ENCODE peak calls at places on chromosomes 13 and 19, in six cellular contexts. B is frontal cortex, S is NCI-H345, A is GM23248, T is NCI-H187 treated with DMSO at 0.1 percent for 48 hours, U is myocyte. D is an unnamed sample.

GRCh38 chr19:45884682-45885555 is 1.0 kb downstream of the IRF2BP1 start:
- DNase-seq in U (peak), A (peak), T (no peak), S (no peak), B (no peak), D (peak)

GRCh38 chr19:10975374-10976036 is 14.7 kb downstream of the SMARCA4 start:
- DNase-seq in T (no peak), U (peak), B (no peak), A (peak), S (no peak), D (no peak)

GRCh38 chr19:913080-913748 is at the start of gene R3HDM4:
- DNase-seq in T (no peak), S (peak), A (peak), B (peak), U (peak), D (peak)

GRCh38 chr13:109651854-109652253 is 134.5 kb downstream of the IRS2 start:
- DNase-seq in U (no peak), S (no peak), A (no peak), T (no peak), B (no peak), D (no peak)

GRCh38 chr19:17234911-17235617 is 9.0 kb downstream of the OCEL1 start:
- DNase-seq in B (peak), A (peak), U (no peak), T (no peak), S (peak), D (no peak)

GRCh38 chr13:28710161-28710560 is 8.6 kb downstream of the SLC46A3 start:
- DNase-seq in B (no peak), S (no peak), A (no peak), T (no peak), U (no peak), D (no peak)

GRCh38 chr19:17052439-17052838 is 22.8 kb downstream of the HAUS8 start:
- DNase-seq in B (peak), S (no peak), A (peak), T (no peak), U (peak), D (peak)

GRCh38 chr19:34994643-34995471 is 5.3 kb upstream of the GRAMD1A start:
- DNase-seq in A (no peak), T (no peak), U (no peak), B (no peak), S (no peak), D (no peak)

GRCh38 chr19:54299126-54299498 is 13.9 kb downstream of the LILRA5 start:
- DNase-seq in A (no peak), B (no peak), U (no peak), S (no peak), T (no peak), D (no peak)

GRCh38 chr19:8487137-8487851 is 15.1 kb downstream of the PRAM1 start:
- DNase-seq in A (no peak), S (no peak), U (peak), B (no peak), T (no peak), D (no peak)

GRCh38 chr13:40470665-40471064 is 195.8 kb downstream of the FOXO1 start:
- DNase-seq in T (no peak), S (no peak), A (peak), B (no peak), U (peak), D (no peak)

GRCh38 chr13:44379885-44380284 is 6.3 kb downstream of the SERP2 start:
- DNase-seq in A (no peak), U (no peak), B (no peak), S (no peak), T (no peak), D (no peak)

GRCh38 chr13:79477968-79478367 is 3.0 kb upstream of the NDFIP2 start:
- DNase-seq in U (peak), B (no peak), T (no peak), S (no peak), A (peak), D (no peak)

GRCh38 chr13:111204438-111205177 is 89.5 kb downstream of the ARHGEF7 start:
- DNase-seq in A (peak), U (peak), B (no peak), S (no peak), T (no peak), D (no peak)